ENCODE peak calls at places on chromosomes 2 and 18, in ten cellular contexts. Y is body of pancreas, P is DND-41, W is GM23338, H is hepatocyte, F is Peyer's patch, S is sigmoid colon, V is HFF-Myc, J is stomach, E is upper lobe of right lung. C is an unnamed sample.
A peak's percentile ranks its signal among the peaks of the same experiment; 100 is the strongest.

GRCh38 chr18:35938158-35938557 is 34.3 kb upstream of the RMP24 start:
- DNase-seq in Y (no peak), P (no peak), W (no peak), H (no peak), F (no peak), S (no peak), V (no peak), J (no peak), E (no peak), C (no peak)

GRCh38 chr2:19474128-19474527 is 115.7 kb upstream of the OSR1 start:
- DNase-seq in Y (peak; percentile 9), P (peak; percentile 82), W (no peak), H (peak; percentile 28), F (peak; percentile 35), S (peak; percentile 68), V (peak; percentile 85), J (no peak), E (no peak), C (peak; percentile 63)

GRCh38 chr18:69127844-69128486 is 272.7 kb upstream of the DOK6 start:
- DNase-seq in Y (no peak), P (no peak), W (no peak), H (no peak), F (no peak), S (no peak), V (no peak), J (no peak), E (no peak), C (no peak)

GRCh38 chr2:172464340-172465129 is 37.1 kb downstream of the ITGA6 start:
- DNase-seq in Y (peak; percentile 38), P (no peak), W (no peak), H (peak; percentile 56), F (no peak), S (no peak), V (no peak), J (no peak), E (no peak), C (no peak)

GRCh38 chr2:232611559-232612218 is 21.7 kb upstream of the EFHD1 start:
- DNase-seq in Y (peak; percentile 73), P (peak; percentile 70), W (peak; percentile 80), H (peak; percentile 44), F (peak; percentile 45), S (no peak), V (peak; percentile 62), J (peak; percentile 70), E (peak; percentile 82), C (peak; percentile 57)

GRCh38 chr2:120877409-120877808 is 141.7 kb downstream of the GLI2 start:
- DNase-seq in Y (no peak), P (no peak), W (no peak), H (no peak), F (no peak), S (no peak), V (no peak), J (no peak), E (no peak), C (no peak)

GRCh38 chr2:145626301-145626700 is 1106.4 kb upstream of the ZEB2 start:
- DNase-seq in Y (no peak), P (no peak), W (no peak), H (no peak), F (no peak), S (no peak), V (no peak), J (no peak), E (no peak), C (no peak)

GRCh38 chr2:208142255-208142924 is 3.6 kb downstream of the CRYGB start:
- DNase-seq in Y (no peak), P (no peak), W (no peak), H (no peak), F (no peak), S (no peak), V (no peak), J (no peak), E (no peak), C (no peak)

GRCh38 chr2:229800997-229801754 is 86.8 kb upstream of the DNER start:
- DNase-seq in Y (peak; percentile 71), P (peak; percentile 71), W (peak; percentile 71), H (peak; percentile 78), F (peak; percentile 60), S (no peak), V (peak; percentile 43), J (peak; percentile 68), E (no peak), C (peak; percentile 85)

GRCh38 chr18:79519751-79520472 is 124.2 kb downstream of the NFATC1 start:
- DNase-seq in Y (no peak), P (no peak), W (peak; percentile 46), H (peak; percentile 50), F (peak; percentile 73), S (no peak), V (no peak), J (no peak), E (peak; percentile 59), C (peak; percentile 21)

GRCh38 chr2:179265082-179265575 is 497 bp upstream of the SESTD1 start:
- DNase-seq in Y (no peak), P (no peak), W (no peak), H (no peak), F (no peak), S (no peak), V (no peak), J (no peak), E (no peak), C (no peak)

GRCh38 chr2:169716229-169716886 is 17.3 kb upstream of the KLHL23 start:
- DNase-seq in Y (peak; percentile 60), P (no peak), W (no peak), H (peak; percentile 35), F (no peak), S (no peak), V (peak; percentile 96), J (peak; percentile 30), E (no peak), C (no peak)

DNA sequence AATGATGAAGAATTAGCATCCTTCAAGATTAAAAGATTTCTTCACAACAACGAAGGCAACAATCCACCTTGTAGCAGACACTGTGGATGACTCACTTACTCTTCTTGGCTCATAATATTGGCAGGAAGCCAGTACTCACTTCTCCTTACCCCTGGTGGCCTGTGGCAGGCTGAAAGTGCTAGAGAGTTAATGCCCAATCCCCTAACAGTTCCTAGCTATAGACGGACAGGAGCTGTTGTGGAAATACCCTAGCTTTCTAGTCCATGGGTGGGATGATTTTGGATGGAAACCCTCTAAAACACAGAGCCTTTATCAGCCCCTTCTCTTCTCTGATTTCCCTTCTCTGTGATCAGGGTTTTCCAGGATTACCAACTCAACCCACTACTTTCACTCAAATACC is 128.6 kb upstream of the NYAP2 start:
- DNase-seq in Y (no peak), P (no peak), W (peak; percentile 9), H (peak; percentile 74), F (no peak), S (no peak), V (peak; percentile 22), J (no peak), E (no peak), C (peak; percentile 85)
- TF ChIP-seq CTCF in Y (no peak), P (no peak), W (no peak), H (no peak), F (no peak), S (no peak), V (peak; percentile 6), J (no peak), E (no peak), C (no peak)

GRCh38 chr2:46705663-46706062 is 209.9 kb downstream of the MCFD2 start:
- DNase-seq in Y (no peak), P (no peak), W (no peak), H (no peak), F (no peak), S (no peak), V (no peak), J (no peak), E (no peak), C (no peak)

GRCh38 chr2:46702537-46702936 is 213.1 kb downstream of the MCFD2 start:
- DNase-seq in Y (no peak), P (no peak), W (no peak), H (no peak), F (no peak), S (no peak), V (no peak), J (no peak), E (no peak), C (no peak)

GRCh38 chr2:46703588-46703987 is 212.0 kb downstream of the MCFD2 start:
- DNase-seq in Y (no peak), P (no peak), W (no peak), H (no peak), F (no peak), S (no peak), V (no peak), J (no peak), E (no peak), C (peak; percentile 37)

GRCh38 chr2:46706264-46706983 is 209.2 kb downstream of the MCFD2 start:
- DNase-seq in Y (no peak), P (no peak), W (no peak), H (no peak), F (no peak), S (no peak), V (no peak), J (no peak), E (no peak), C (no peak)

DNA sequence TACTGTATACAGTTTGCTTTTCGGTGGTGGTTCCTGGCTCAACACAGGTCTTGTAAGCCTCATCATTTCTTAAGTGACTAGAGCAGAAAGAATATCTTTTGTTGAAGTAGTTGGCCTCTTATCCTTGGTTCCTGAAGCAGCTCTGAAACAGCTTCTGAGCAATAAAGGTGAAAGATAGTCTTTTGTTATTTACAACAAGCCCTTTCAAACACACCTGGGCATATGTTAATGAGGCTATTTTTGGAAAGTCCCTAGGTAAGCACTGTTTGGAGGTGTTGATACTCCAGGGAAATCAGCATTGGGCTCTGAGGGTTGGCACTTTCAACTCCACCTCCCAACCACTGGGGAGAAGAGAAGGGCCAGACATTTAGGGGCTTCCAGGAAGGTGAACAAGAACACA is 211.0 kb downstream of the MCFD2 start:
- DNase-seq in Y (no peak), P (no peak), W (peak; percentile 88), H (no peak), F (no peak), S (no peak), V (no peak), J (no peak), E (no peak), C (no peak)
- H3K4me3 ChIP-seq in Y (no peak overlapping the region), P (no peak overlapping the region), W (peak overlapping the region; percentile 44), H (no peak overlapping the region), F (no peak overlapping the region), S (no peak overlapping the region), V (no peak overlapping the region), J (no peak overlapping the region), E (no peak overlapping the region), C (no peak overlapping the region)

DNA sequence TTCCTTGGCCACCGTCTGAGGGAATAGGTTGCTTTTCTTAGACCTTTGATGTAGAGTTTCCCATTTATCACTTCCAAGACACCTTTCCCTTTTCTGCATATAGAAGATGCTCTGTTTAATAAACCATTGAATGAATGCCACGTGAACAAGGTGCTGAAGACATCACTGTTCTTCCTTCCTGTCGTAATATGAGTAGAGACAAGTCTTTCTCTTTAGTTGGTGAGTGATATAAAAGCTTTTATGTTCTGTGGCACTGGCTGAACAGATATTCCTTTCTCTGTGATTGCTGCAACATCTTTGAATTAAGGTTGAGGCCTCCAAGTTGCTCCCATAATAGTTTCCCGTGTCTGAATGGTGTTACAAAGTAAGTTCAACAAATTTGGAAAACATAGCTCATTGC is 38.7 kb downstream of the TTC39C start:
- DNase-seq in Y (no peak), P (no peak), W (no peak), H (no peak), F (no peak), S (no peak), V (no peak), J (no peak), E (no peak), C (no peak)
- TF ChIP-seq CTCF in Y (no peak), P (no peak), W (no peak), H (no peak), F (no peak), S (no peak), V (no peak), J (no peak), E (no peak), C (no peak)

GRCh38 chr2:11715987-11716652 is 30.3 kb upstream of the LPIN1 start:
- DNase-seq in Y (no peak), P (no peak), W (no peak), H (no peak), F (no peak), S (no peak), V (no peak), J (no peak), E (no peak), C (no peak)
- H3K4me3 ChIP-seq in Y (no peak overlapping the region), P (no peak overlapping the region), W (no peak overlapping the region), H (no peak overlapping the region), F (no peak overlapping the region), S (no peak overlapping the region), V (no peak overlapping the region), J (no peak overlapping the region), E (no peak overlapping the region), C (no peak overlapping the region)

C was measured in GM12865.